ENCODE peak calls at places on chromosome 21, in nine cellular contexts. One of them, this sample, is unnamed.

GRCh38 chr21:41183575-41183974 is 15.6 kb downstream of the BACE2 start:
- DNase-seq in HuH-7.5: no peak
- DNase-seq in colonic mucosa: no peak
- DNase-seq in activated T-cell treated with anti-CD3 and anti-CD28 coated beads for 48 hours: no peak
- DNase-seq in right cardiac atrium: no peak
- DNase-seq in Kasumi-1: no peak
- DNase-seq in T-helper 17 cell: no peak
- DNase-seq in cardiac fibroblast: no peak
- DNase-seq in GDM1: no peak
- DNase-seq in this sample: no peak

GRCh38 chr21:45528981-45529784 is 13.1 kb downstream of the SLC19A1 start:
- DNase-seq in HuH-7.5: no peak
- DNase-seq in colonic mucosa: no peak
- DNase-seq in activated T-cell treated with anti-CD3 and anti-CD28 coated beads for 48 hours: no peak
- DNase-seq in right cardiac atrium: peak; percentile 45
- DNase-seq in Kasumi-1: no peak
- DNase-seq in T-helper 17 cell: no peak
- DNase-seq in cardiac fibroblast: no peak
- DNase-seq in GDM1: no peak
- DNase-seq in this sample: no peak

GRCh38 chr21:43317959-43318358 is 109.0 kb downstream of the SIK1 start:
- DNase-seq in HuH-7.5: no peak
- DNase-seq in colonic mucosa: no peak
- DNase-seq in activated T-cell treated with anti-CD3 and anti-CD28 coated beads for 48 hours: no peak
- DNase-seq in right cardiac atrium: no peak
- DNase-seq in Kasumi-1: no peak
- DNase-seq in T-helper 17 cell: no peak
- DNase-seq in cardiac fibroblast: no peak
- DNase-seq in GDM1: no peak
- DNase-seq in this sample: no peak

GRCh38 chr21:44089001-44089911 is 17.9 kb upstream of the PWP2 start:
- DNase-seq in HuH-7.5: no peak
- DNase-seq in colonic mucosa: peak; percentile 84
- DNase-seq in activated T-cell treated with anti-CD3 and anti-CD28 coated beads for 48 hours: no peak
- DNase-seq in right cardiac atrium: no peak
- DNase-seq in Kasumi-1: peak; percentile 89
- DNase-seq in T-helper 17 cell: peak; percentile 35
- DNase-seq in cardiac fibroblast: no peak
- DNase-seq in GDM1: no peak
- DNase-seq in this sample: no peak

GRCh38 chr21:42614811-42615342 is 38.5 kb upstream of the PDE9A start:
- DNase-seq in HuH-7.5: peak; percentile 64
- DNase-seq in colonic mucosa: peak; percentile 50
- DNase-seq in activated T-cell treated with anti-CD3 and anti-CD28 coated beads for 48 hours: peak; percentile 44
- DNase-seq in right cardiac atrium: no peak
- DNase-seq in Kasumi-1: no peak
- DNase-seq in T-helper 17 cell: peak; percentile 32
- DNase-seq in cardiac fibroblast: no peak
- DNase-seq in GDM1: peak; percentile 10
- DNase-seq in this sample: no peak

GRCh38 chr21:43916691-43917514 is 51.9 kb downstream of the AGPAT3 start:
- DNase-seq in HuH-7.5: no peak
- DNase-seq in colonic mucosa: no peak
- DNase-seq in activated T-cell treated with anti-CD3 and anti-CD28 coated beads for 48 hours: peak; percentile 59
- DNase-seq in right cardiac atrium: peak; percentile 64
- DNase-seq in Kasumi-1: peak; percentile 74
- DNase-seq in T-helper 17 cell: peak; percentile 52
- DNase-seq in cardiac fibroblast: no peak
- DNase-seq in GDM1: peak; percentile 20
- DNase-seq in this sample: no peak

GRCh38 chr21:29082416-29082815 is 9.0 kb upstream of the CCT8 start:
- DNase-seq in HuH-7.5: no peak
- DNase-seq in colonic mucosa: peak; percentile 23
- DNase-seq in activated T-cell treated with anti-CD3 and anti-CD28 coated beads for 48 hours: no peak
- DNase-seq in right cardiac atrium: no peak
- DNase-seq in Kasumi-1: no peak
- DNase-seq in T-helper 17 cell: no peak
- DNase-seq in cardiac fibroblast: no peak
- DNase-seq in GDM1: no peak
- DNase-seq in this sample: no peak

GRCh38 chr21:31346256-31346821 is 2.3 kb upstream of the TIAM1 start:
- DNase-seq in HuH-7.5: no peak
- DNase-seq in colonic mucosa: no peak
- DNase-seq in activated T-cell treated with anti-CD3 and anti-CD28 coated beads for 48 hours: no peak
- DNase-seq in right cardiac atrium: no peak
- DNase-seq in Kasumi-1: no peak
- DNase-seq in T-helper 17 cell: no peak
- DNase-seq in cardiac fibroblast: no peak
- DNase-seq in GDM1: no peak
- DNase-seq in this sample: no peak